ENCODE peak calls at places on chromosome 20, in ten cellular contexts. I is H1; N is coronary artery; J is CD4-positive, alpha-beta memory T cell; U is bronchial epithelial cell; H is AG04450; B is endodermal cell; Q is lower leg skin; Y is transverse colon; T is left ventricle myocardium inferior. F is an unnamed sample.

GRCh38 chr20:38246357-38247165 is 14.0 kb downstream of the KIAA1755 start:
- DNase-seq in H (no peak), I (no peak), J (no peak), N (no peak), B (no peak), U (no peak), Y (no peak), T (no peak), Q (no peak), F (no peak)

GRCh38 chr20:51536116-51537069 is 6.1 kb downstream of the NFATC2 start:
- DNase-seq in J (no peak), U (no peak), Q (no peak), H (no peak), T (no peak), N (no peak), B (no peak), I (no peak), Y (no peak), F (no peak)

GRCh38 chr20:48098866-48099265 is 313.6 kb upstream of the SULF2 start:
- DNase-seq in Q (no peak), N (no peak), B (no peak), I (no peak), U (peak; percentile 43), H (no peak), Y (no peak), T (no peak), J (no peak), F (no peak)

GRCh38 chr20:53827996-53828672 is 234.5 kb upstream of the ZNF217 start:
- DNase-seq in B (no peak), Q (peak; percentile 73), Y (no peak), H (peak; percentile 88), I (no peak), T (no peak), U (peak; percentile 97), N (no peak), J (no peak), F (no peak)

GRCh38 chr20:61589055-61589385 is 337.0 kb downstream of the CDH4 start:
- DNase-seq in U (peak; percentile 40), H (peak; percentile 46), Y (no peak), N (no peak), T (no peak), J (no peak), I (no peak), B (no peak), Q (no peak), F (no peak)

GRCh38 chr20:61936701-61937131 is 129.0 kb downstream of the TAF4 start:
- DNase-seq in U (no peak), J (no peak), I (peak; percentile 42), N (no peak), H (no peak), Q (no peak), B (no peak), T (peak; percentile 3), Y (no peak), F (no peak)

GRCh38 chr20:37160683-37161082 is 18.4 kb upstream of the RPN2 start:
- DNase-seq in T (no peak), I (no peak), Y (no peak), J (no peak), U (no peak), B (no peak), N (no peak), Q (no peak), H (no peak), F (no peak)

GRCh38 chr20:59850018-59850641 is 83.3 kb downstream of the SYCP2 start:
- DNase-seq in N (no peak), J (no peak), Y (no peak), H (no peak), B (no peak), T (no peak), I (no peak), U (peak; percentile 53), Q (no peak), F (peak; percentile 53)

GRCh38 chr20:24134284-24134683 is 145.7 kb upstream of the GGTLC1 start:
- DNase-seq in U (peak; percentile 73), H (no peak), J (no peak), Q (no peak), Y (no peak), B (no peak), I (no peak), N (no peak), T (no peak), F (no peak)
- H3K4me3 ChIP-seq in U (no peak overlapping the region), H (no peak overlapping the region), J (no peak overlapping the region), Q (no peak overlapping the region), Y (no peak overlapping the region), B (no peak overlapping the region), I (no peak overlapping the region), N (no peak overlapping the region), T (no peak overlapping the region), F (no peak overlapping the region)

GRCh38 chr20:34873583-34874093 is 982 bp upstream of the GGT7 start:
- DNase-seq in U (no peak), N (no peak), J (no peak), B (no peak), T (no peak), I (no peak), Y (no peak), Q (no peak), H (no peak), F (no peak)

GRCh38 chr20:34874094-34874654 is 1.5 kb upstream of the GGT7 start:
- DNase-seq in T (peak; percentile 66), Y (peak; percentile 88), I (peak; percentile 82), U (peak; percentile 84), Q (peak; percentile 79), J (no peak), B (peak; percentile 94), H (peak; percentile 74), N (peak; percentile 84), F (peak; percentile 66)

GRCh38 chr20:34871966-34872603 is 571 bp downstream of the GGT7 start:
- DNase-seq in Q (no peak), J (no peak), N (no peak), U (no peak), T (no peak), I (no peak), H (no peak), B (peak; percentile 48), Y (no peak), F (no peak)

GRCh38 chr20:34872604-34873224 is at the start of gene GGT7:
- DNase-seq in U (peak; percentile 39), Q (peak; percentile 53), T (peak; percentile 85), B (peak; percentile 96), N (peak; percentile 86), I (peak; percentile 92), J (peak; percentile 84), H (peak; percentile 26), Y (peak; percentile 90), F (peak; percentile 83)

DNA sequence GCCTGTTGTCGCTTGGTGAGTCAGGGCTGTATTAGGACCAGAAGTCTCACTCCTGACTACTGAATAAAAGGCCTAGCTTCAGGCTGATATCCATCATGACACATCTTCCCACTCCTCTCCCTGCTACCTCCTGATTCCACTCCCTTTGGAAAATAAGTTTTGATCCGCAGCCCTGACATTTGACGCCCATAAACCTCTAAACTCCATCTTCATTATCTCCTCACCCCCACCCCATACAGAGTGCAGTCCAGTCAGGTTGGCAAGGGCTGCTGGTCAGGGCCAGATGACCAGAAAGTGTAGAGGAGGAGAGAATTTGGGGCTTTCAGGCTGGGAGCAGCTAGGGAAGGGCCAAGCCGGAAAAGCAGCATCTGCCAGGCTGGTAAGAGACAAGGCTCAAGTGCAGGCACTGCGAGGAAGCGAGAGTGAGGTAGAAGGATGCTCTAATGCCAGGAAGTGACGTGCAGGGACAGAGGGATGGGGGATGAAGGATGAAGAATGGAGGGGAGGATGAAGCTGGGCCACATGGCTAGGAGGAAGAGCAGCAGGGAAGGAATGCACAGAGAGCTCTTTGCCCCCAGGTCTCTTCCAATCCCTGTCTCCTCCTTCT is 1.2 kb downstream of the GGT7 start:
- DNase-seq in H (no peak), J (no peak), T (no peak), Q (no peak), B (peak; percentile 45), Y (no peak), U (peak; percentile 14), N (no peak), I (no peak), F (no peak)
- H3K4me3 ChIP-seq in H (peak overlapping the region; percentile 80), J (no peak overlapping the region), T (peak overlapping the region; percentile 89), Q (no peak overlapping the region), B (peak overlapping the region; percentile 95), Y (no peak overlapping the region), U (no peak overlapping the region), N (peak overlapping the region; percentile 74), I (peak overlapping the region; percentile 71), F (no peak overlapping the region)

GRCh38 chr20:3248167-3248992 is 9.4 kb upstream of the SLC4A11 start:
- DNase-seq in Q (no peak), B (peak; percentile 86), H (no peak), I (peak; percentile 74), J (no peak), Y (no peak), N (no peak), U (peak; percentile 28), T (peak; percentile 39), F (no peak)
- H3K4me3 ChIP-seq in Q (no peak overlapping the region), B (peak overlapping the region; percentile 33), H (peak overlapping the region; percentile 7), I (peak overlapping the region; percentile 9), J (no peak overlapping the region), Y (no peak overlapping the region), N (peak overlapping the region; percentile 56), U (no peak overlapping the region), T (peak overlapping the region; percentile 50), F (peak overlapping the region; percentile 6)

GRCh38 chr20:407097-407952 is 774 bp upstream of the RBCK1 start:
- DNase-seq in J (no peak), U (peak; percentile 58), B (peak; percentile 94), N (peak; percentile 88), I (peak; percentile 88), T (peak; percentile 80), Q (peak; percentile 61), H (peak; percentile 29), Y (peak; percentile 80), F (peak; percentile 71)

GRCh38 chr20:412081-412480 is 4.0 kb downstream of the RBCK1 start:
- DNase-seq in B (no peak), I (no peak), U (no peak), N (no peak), T (no peak), H (no peak), Q (no peak), J (no peak), Y (no peak), F (no peak)

GRCh38 chr20:408843-409696 is 971 bp downstream of the RBCK1 start:
- DNase-seq in Y (no peak), Q (no peak), N (no peak), J (peak; percentile 9), U (no peak), B (peak; percentile 71), T (no peak), I (no peak), H (no peak), F (no peak)

GRCh38 chr20:407953-408842 is at the start of gene RBCK1:
- DNase-seq in U (peak; percentile 41), J (peak; percentile 91), N (peak; percentile 91), B (peak; percentile 91), H (peak; percentile 36), Q (peak; percentile 68), I (peak; percentile 87), T (peak; percentile 86), Y (peak; percentile 89), F (peak; percentile 84)

DNA sequence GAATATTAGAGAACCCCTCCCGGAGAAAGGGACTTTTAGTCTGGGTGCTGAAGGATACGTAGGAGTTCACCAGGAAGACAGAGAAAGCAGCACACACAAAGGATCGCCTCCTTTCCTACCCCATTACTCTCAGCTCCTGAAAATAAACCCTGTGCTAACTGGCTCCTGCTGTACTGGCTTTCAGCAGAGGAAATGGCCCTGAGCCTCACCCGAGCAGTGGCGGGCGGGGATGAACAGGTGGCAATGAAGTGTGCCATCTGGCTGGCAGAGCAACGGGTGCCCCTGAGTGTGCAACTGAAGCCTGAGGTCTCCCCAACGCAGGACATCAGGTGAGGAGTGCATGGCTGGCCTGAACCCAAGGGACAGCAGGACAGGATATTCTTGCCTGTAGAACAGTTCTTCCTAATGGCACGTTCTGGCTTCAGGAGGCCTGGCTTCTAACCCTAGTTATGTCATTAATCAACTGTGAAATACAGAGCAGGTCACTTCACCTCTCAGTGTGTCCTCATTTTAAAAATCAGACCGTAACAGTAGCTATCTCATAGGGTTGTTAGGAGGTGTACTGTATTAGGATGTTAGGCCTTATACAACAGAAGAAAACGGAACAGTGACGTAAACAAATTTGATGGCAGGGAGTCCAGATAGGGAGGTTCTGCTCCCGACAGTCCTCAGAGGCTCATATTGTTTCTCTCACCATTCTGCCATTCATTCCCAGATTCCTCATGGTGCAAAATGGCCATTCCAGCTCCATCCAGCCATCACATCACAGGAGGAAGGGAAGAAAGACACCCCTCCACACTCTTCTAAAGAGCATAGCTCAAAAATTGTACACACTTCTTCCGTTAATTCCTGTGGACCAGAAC is 1.8 kb downstream of the RBCK1 start:
- DNase-seq in Q (no peak), H (no peak), J (no peak), Y (peak; percentile 55), I (no peak), U (no peak), B (no peak), T (no peak), N (no peak), F (no peak)
- H3K4me3 ChIP-seq in Q (no peak overlapping the region), H (peak overlapping the region; percentile 97), J (peak overlapping the region; percentile 94), Y (peak overlapping the region; percentile 94), I (no peak overlapping the region), U (peak overlapping the region; percentile 99), B (peak overlapping the region; percentile 92), T (peak overlapping the region; percentile 76), N (peak overlapping the region; percentile 92), F (no peak overlapping the region)

F was measured in MM.1S.